ENCODE peak calls at places on chromosomes 12 and 14, in ten cellular contexts. One of them, this sample, is unnamed.

GRCh38 chr12:128920468-128920867 is 67.2 kb downstream of the GLT1D1 start:
- DNase-seq in fibroblast of lung: peak
- DNase-seq in nephron progenitor cell: no peak
- DNase-seq in GM20000: no peak
- DNase-seq in A549: no peak
- DNase-seq in epithelial cell of esophagus: peak
- DNase-seq in heart left ventricle: no peak
- DNase-seq in fibroblast of pulmonary artery: peak
- DNase-seq in choroid plexus epithelial cell: peak
- DNase-seq in endothelial cell: no peak
- DNase-seq in this sample: no peak

GRCh38 chr12:109963743-109964429 is 32.3 kb downstream of the GIT2 start:
- DNase-seq in fibroblast of lung: peak
- DNase-seq in nephron progenitor cell: no peak
- DNase-seq in GM20000: no peak
- DNase-seq in A549: no peak
- DNase-seq in epithelial cell of esophagus: no peak
- DNase-seq in heart left ventricle: no peak
- DNase-seq in fibroblast of pulmonary artery: peak
- DNase-seq in choroid plexus epithelial cell: peak
- DNase-seq in endothelial cell: no peak
- DNase-seq in this sample: no peak

GRCh38 chr14:63940387-63940786 is 87.6 kb downstream of the SYNE2 start:
- DNase-seq in fibroblast of lung: no peak
- DNase-seq in nephron progenitor cell: no peak
- DNase-seq in GM20000: no peak
- DNase-seq in A549: no peak
- DNase-seq in epithelial cell of esophagus: no peak
- DNase-seq in heart left ventricle: no peak
- DNase-seq in fibroblast of pulmonary artery: no peak
- DNase-seq in choroid plexus epithelial cell: no peak
- DNase-seq in endothelial cell: no peak
- DNase-seq in this sample: no peak

GRCh38 chr14:72476657-72477499 is 417.0 kb downstream of the DPF3 start:
- DNase-seq in fibroblast of lung: peak
- DNase-seq in nephron progenitor cell: no peak
- DNase-seq in GM20000: peak
- DNase-seq in A549: peak
- DNase-seq in epithelial cell of esophagus: peak
- DNase-seq in heart left ventricle: no peak
- DNase-seq in fibroblast of pulmonary artery: peak
- DNase-seq in choroid plexus epithelial cell: peak
- DNase-seq in endothelial cell: no peak
- DNase-seq in this sample: peak

GRCh38 chr12:124242529-124243065 is 52.3 kb upstream of the RFLNA start:
- DNase-seq in fibroblast of lung: no peak
- DNase-seq in nephron progenitor cell: no peak
- DNase-seq in GM20000: no peak
- DNase-seq in A549: no peak
- DNase-seq in epithelial cell of esophagus: no peak
- DNase-seq in heart left ventricle: no peak
- DNase-seq in fibroblast of pulmonary artery: no peak
- DNase-seq in choroid plexus epithelial cell: no peak
- DNase-seq in endothelial cell: no peak
- DNase-seq in this sample: no peak

GRCh38 chr12:121278450-121279375 is 17.8 kb downstream of the CAMKK2 start:
- DNase-seq in fibroblast of lung: peak
- DNase-seq in nephron progenitor cell: no peak
- DNase-seq in GM20000: no peak
- DNase-seq in A549: no peak
- DNase-seq in epithelial cell of esophagus: no peak
- DNase-seq in heart left ventricle: peak
- DNase-seq in fibroblast of pulmonary artery: peak
- DNase-seq in choroid plexus epithelial cell: no peak
- DNase-seq in endothelial cell: no peak
- DNase-seq in this sample: no peak

GRCh38 chr12:57213068-57213715 is 3.4 kb upstream of the NXPH4 start:
- DNase-seq in fibroblast of lung: peak
- DNase-seq in nephron progenitor cell: peak
- DNase-seq in GM20000: peak
- DNase-seq in A549: peak
- DNase-seq in epithelial cell of esophagus: peak
- DNase-seq in heart left ventricle: peak
- DNase-seq in fibroblast of pulmonary artery: peak
- DNase-seq in choroid plexus epithelial cell: peak
- DNase-seq in endothelial cell: peak
- DNase-seq in this sample: peak

GRCh38 chr14:78075610-78076277 is 94.4 kb upstream of the NRXN3 start:
- DNase-seq in fibroblast of lung: no peak
- DNase-seq in nephron progenitor cell: no peak
- DNase-seq in GM20000: no peak
- DNase-seq in A549: no peak
- DNase-seq in epithelial cell of esophagus: no peak
- DNase-seq in heart left ventricle: peak
- DNase-seq in fibroblast of pulmonary artery: no peak
- DNase-seq in choroid plexus epithelial cell: no peak
- DNase-seq in endothelial cell: no peak
- DNase-seq in this sample: no peak

GRCh38 chr14:66272221-66272620 is 213.9 kb upstream of the CCDC196 start:
- DNase-seq in fibroblast of lung: no peak
- DNase-seq in nephron progenitor cell: no peak
- DNase-seq in GM20000: no peak
- DNase-seq in A549: no peak
- DNase-seq in epithelial cell of esophagus: no peak
- DNase-seq in heart left ventricle: no peak
- DNase-seq in fibroblast of pulmonary artery: no peak
- DNase-seq in choroid plexus epithelial cell: no peak
- DNase-seq in endothelial cell: no peak
- DNase-seq in this sample: no peak

GRCh38 chr12:88624911-88625310 is 44.6 kb upstream of the KITLG start:
- DNase-seq in fibroblast of lung: peak
- DNase-seq in nephron progenitor cell: no peak
- DNase-seq in GM20000: no peak
- DNase-seq in A549: no peak
- DNase-seq in epithelial cell of esophagus: peak
- DNase-seq in heart left ventricle: no peak
- DNase-seq in fibroblast of pulmonary artery: peak
- DNase-seq in choroid plexus epithelial cell: peak
- DNase-seq in endothelial cell: no peak
- DNase-seq in this sample: no peak

GRCh38 chr12:51210690-51211395 is 7.0 kb downstream of the POU6F1 start:
- DNase-seq in fibroblast of lung: no peak
- DNase-seq in nephron progenitor cell: no peak
- DNase-seq in GM20000: no peak
- DNase-seq in A549: no peak
- DNase-seq in epithelial cell of esophagus: no peak
- DNase-seq in heart left ventricle: no peak
- DNase-seq in fibroblast of pulmonary artery: no peak
- DNase-seq in choroid plexus epithelial cell: no peak
- DNase-seq in endothelial cell: no peak
- DNase-seq in this sample: no peak

GRCh38 chr12:117041798-117042170 is 57.4 kb downstream of the TESC start:
- DNase-seq in fibroblast of lung: no peak
- DNase-seq in nephron progenitor cell: no peak
- DNase-seq in GM20000: no peak
- DNase-seq in A549: no peak
- DNase-seq in epithelial cell of esophagus: no peak
- DNase-seq in heart left ventricle: no peak
- DNase-seq in fibroblast of pulmonary artery: no peak
- DNase-seq in choroid plexus epithelial cell: no peak
- DNase-seq in endothelial cell: no peak
- DNase-seq in this sample: no peak

GRCh38 chr14:94173885-94174621 is at the start of gene PPP4R4:
- DNase-seq in fibroblast of lung: peak
- DNase-seq in nephron progenitor cell: peak
- DNase-seq in GM20000: peak
- DNase-seq in A549: peak
- DNase-seq in epithelial cell of esophagus: peak
- DNase-seq in heart left ventricle: peak
- DNase-seq in fibroblast of pulmonary artery: peak
- DNase-seq in choroid plexus epithelial cell: peak
- DNase-seq in endothelial cell: peak
- DNase-seq in this sample: peak

DNA sequence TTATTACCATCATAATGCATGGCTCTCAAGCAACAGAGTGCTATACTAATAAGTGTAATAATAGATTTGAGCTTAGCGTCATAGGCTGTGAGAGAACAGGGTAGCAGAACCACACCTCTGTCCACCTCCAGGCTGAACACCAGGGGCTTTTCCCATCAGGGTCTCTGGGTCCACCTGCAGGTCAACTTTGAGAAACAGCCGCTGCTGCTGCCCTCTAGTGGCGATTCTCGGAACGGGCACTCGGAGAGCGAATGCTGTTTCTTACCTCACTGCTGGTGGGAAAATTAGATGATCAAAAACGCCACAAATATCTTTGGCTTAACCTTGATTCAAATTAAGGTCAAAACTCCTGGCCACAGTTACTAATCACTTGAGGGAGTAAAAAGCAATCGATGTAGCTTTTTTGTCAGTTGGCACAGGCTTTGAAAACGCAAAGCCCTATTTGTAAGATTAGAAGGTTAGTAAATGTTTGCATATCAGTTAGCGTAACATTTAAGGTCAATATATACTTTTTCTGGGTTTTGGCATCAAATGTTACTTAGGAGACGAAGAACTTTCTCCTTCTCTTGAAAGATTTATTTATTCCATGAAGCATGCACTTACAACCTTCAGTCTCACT is 127.9 kb upstream of the TMEM132D start:
- DNase-seq in fibroblast of lung: no peak
- DNase-seq in nephron progenitor cell: peak
- DNase-seq in GM20000: peak
- DNase-seq in A549: peak
- DNase-seq in epithelial cell of esophagus: peak
- DNase-seq in heart left ventricle: no peak
- DNase-seq in fibroblast of pulmonary artery: peak
- DNase-seq in choroid plexus epithelial cell: peak
- DNase-seq in endothelial cell: peak
- DNase-seq in this sample: no peak
- TF ChIP-seq CTCF in fibroblast of lung: peak
- TF ChIP-seq CTCF in nephron progenitor cell: peak
- TF ChIP-seq CTCF in GM20000: peak
- TF ChIP-seq CTCF in A549: peak
- TF ChIP-seq CTCF in epithelial cell of esophagus: peak
- TF ChIP-seq CTCF in heart left ventricle: peak
- TF ChIP-seq CTCF in fibroblast of pulmonary artery: peak
- TF ChIP-seq CTCF in choroid plexus epithelial cell: peak
- TF ChIP-seq CTCF in endothelial cell: peak
- TF ChIP-seq CTCF in this sample: peak

DNA sequence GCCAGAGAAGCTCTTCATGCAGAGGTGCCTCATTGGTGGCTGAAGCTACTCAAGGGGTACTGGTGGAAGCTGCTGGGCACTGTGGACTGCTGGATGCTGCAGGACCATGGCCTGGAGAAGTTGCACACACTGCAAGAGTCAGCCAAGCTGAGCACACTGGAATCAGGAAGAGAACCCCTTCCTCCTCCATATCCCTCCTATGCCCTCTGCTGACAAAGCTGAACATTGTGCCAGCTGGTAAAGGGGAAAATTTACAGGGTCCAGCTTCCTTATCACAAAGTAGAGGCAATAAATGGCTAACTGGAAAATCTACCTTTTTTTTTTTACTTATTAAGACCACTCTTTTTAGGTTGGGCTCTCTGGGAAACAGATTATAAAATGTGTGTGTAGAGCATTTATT is 6.5 kb downstream of the CCDC175 start:
- DNase-seq in fibroblast of lung: no peak
- DNase-seq in nephron progenitor cell: no peak
- DNase-seq in GM20000: no peak
- DNase-seq in A549: peak
- DNase-seq in epithelial cell of esophagus: peak
- DNase-seq in heart left ventricle: no peak
- DNase-seq in fibroblast of pulmonary artery: peak
- DNase-seq in choroid plexus epithelial cell: peak
- DNase-seq in endothelial cell: no peak
- DNase-seq in this sample: no peak
- TF ChIP-seq CTCF in fibroblast of lung: no peak
- TF ChIP-seq CTCF in nephron progenitor cell: no peak
- TF ChIP-seq CTCF in GM20000: no peak
- TF ChIP-seq CTCF in A549: peak
- TF ChIP-seq CTCF in epithelial cell of esophagus: peak
- TF ChIP-seq CTCF in heart left ventricle: no peak
- TF ChIP-seq CTCF in fibroblast of pulmonary artery: peak
- TF ChIP-seq CTCF in choroid plexus epithelial cell: peak
- TF ChIP-seq CTCF in endothelial cell: no peak
- TF ChIP-seq CTCF in this sample: no peak

GRCh38 chr12:67222302-67222701 is 46.9 kb upstream of the CAND1 start:
- DNase-seq in fibroblast of lung: no peak
- DNase-seq in nephron progenitor cell: no peak
- DNase-seq in GM20000: no peak
- DNase-seq in A549: peak
- DNase-seq in epithelial cell of esophagus: peak
- DNase-seq in heart left ventricle: no peak
- DNase-seq in fibroblast of pulmonary artery: peak
- DNase-seq in choroid plexus epithelial cell: peak
- DNase-seq in endothelial cell: peak
- DNase-seq in this sample: no peak
- TF ChIP-seq CTCF in fibroblast of lung: peak
- TF ChIP-seq CTCF in nephron progenitor cell: peak
- TF ChIP-seq CTCF in GM20000: no peak
- TF ChIP-seq CTCF in A549: peak
- TF ChIP-seq CTCF in epithelial cell of esophagus: peak
- TF ChIP-seq CTCF in heart left ventricle: no peak
- TF ChIP-seq CTCF in fibroblast of pulmonary artery: peak
- TF ChIP-seq CTCF in choroid plexus epithelial cell: peak
- TF ChIP-seq CTCF in endothelial cell: peak
- TF ChIP-seq CTCF in this sample: peak

GRCh38 chr12:45468751-45469615 is 253.1 kb downstream of the ANO6 start:
- DNase-seq in fibroblast of lung: no peak
- DNase-seq in nephron progenitor cell: no peak
- DNase-seq in GM20000: no peak
- DNase-seq in A549: no peak
- DNase-seq in epithelial cell of esophagus: no peak
- DNase-seq in heart left ventricle: no peak
- DNase-seq in fibroblast of pulmonary artery: no peak
- DNase-seq in choroid plexus epithelial cell: no peak
- DNase-seq in endothelial cell: no peak
- DNase-seq in this sample: no peak

GRCh38 chr12:45458854-45459807 is 243.2 kb downstream of the ANO6 start:
- DNase-seq in fibroblast of lung: peak
- DNase-seq in nephron progenitor cell: no peak
- DNase-seq in GM20000: no peak
- DNase-seq in A549: no peak
- DNase-seq in epithelial cell of esophagus: peak
- DNase-seq in heart left ventricle: no peak
- DNase-seq in fibroblast of pulmonary artery: peak
- DNase-seq in choroid plexus epithelial cell: peak
- DNase-seq in endothelial cell: no peak
- DNase-seq in this sample: no peak

GRCh38 chr12:45469902-45470301 is 254.0 kb downstream of the ANO6 start:
- DNase-seq in fibroblast of lung: no peak
- DNase-seq in nephron progenitor cell: no peak
- DNase-seq in GM20000: no peak
- DNase-seq in A549: no peak
- DNase-seq in epithelial cell of esophagus: no peak
- DNase-seq in heart left ventricle: no peak
- DNase-seq in fibroblast of pulmonary artery: no peak
- DNase-seq in choroid plexus epithelial cell: no peak
- DNase-seq in endothelial cell: no peak
- DNase-seq in this sample: no peak

GRCh38 chr12:45462506-45462905 is 246.6 kb downstream of the ANO6 start:
- DNase-seq in fibroblast of lung: no peak
- DNase-seq in nephron progenitor cell: no peak
- DNase-seq in GM20000: no peak
- DNase-seq in A549: no peak
- DNase-seq in epithelial cell of esophagus: no peak
- DNase-seq in heart left ventricle: no peak
- DNase-seq in fibroblast of pulmonary artery: no peak
- DNase-seq in choroid plexus epithelial cell: no peak
- DNase-seq in endothelial cell: no peak
- DNase-seq in this sample: no peak

GRCh38 chr12:45464699-45465098 is 248.8 kb downstream of the ANO6 start:
- DNase-seq in fibroblast of lung: no peak
- DNase-seq in nephron progenitor cell: no peak
- DNase-seq in GM20000: no peak
- DNase-seq in A549: peak
- DNase-seq in epithelial cell of esophagus: peak
- DNase-seq in heart left ventricle: no peak
- DNase-seq in fibroblast of pulmonary artery: peak
- DNase-seq in choroid plexus epithelial cell: peak
- DNase-seq in endothelial cell: no peak
- DNase-seq in this sample: no peak
- TF ChIP-seq CTCF in fibroblast of lung: no peak
- TF ChIP-seq CTCF in nephron progenitor cell: no peak
- TF ChIP-seq CTCF in GM20000: no peak
- TF ChIP-seq CTCF in A549: no peak
- TF ChIP-seq CTCF in epithelial cell of esophagus: no peak
- TF ChIP-seq CTCF in heart left ventricle: no peak
- TF ChIP-seq CTCF in fibroblast of pulmonary artery: peak
- TF ChIP-seq CTCF in choroid plexus epithelial cell: peak
- TF ChIP-seq CTCF in endothelial cell: no peak
- TF ChIP-seq CTCF in this sample: no peak